ENCODE peak calls at places on chromosomes 1 and 21, in six cellular contexts. One of them, this sample, is unnamed.

GRCh38 chr1:20184997-20185833 is 681 bp upstream of the UBXN10 start:
- DNase-seq in endothelial cell of umbilical vein: no peak
- DNase-seq in stomach: no peak
- DNase-seq in HCT116: no peak
- DNase-seq in suprapubic skin: no peak
- DNase-seq in transverse colon: no peak
- DNase-seq in this sample: no peak

GRCh38 chr1:9852410-9853301 is 28.9 kb upstream of the CLSTN1 start:
- DNase-seq in endothelial cell of umbilical vein: no peak
- DNase-seq in stomach: no peak
- DNase-seq in HCT116: no peak
- DNase-seq in suprapubic skin: no peak
- DNase-seq in transverse colon: no peak
- DNase-seq in this sample: no peak

GRCh38 chr1:246959944-246960693 is 28.4 kb upstream of the AHCTF1 start:
- DNase-seq in endothelial cell of umbilical vein: peak; percentile 75
- DNase-seq in stomach: no peak
- DNase-seq in HCT116: no peak
- DNase-seq in suprapubic skin: no peak
- DNase-seq in transverse colon: no peak
- DNase-seq in this sample: no peak

GRCh38 chr21:42534361-42534900 is 20.8 kb downstream of the SLC37A1 start:
- DNase-seq in endothelial cell of umbilical vein: no peak
- DNase-seq in stomach: peak; percentile 26
- DNase-seq in HCT116: no peak
- DNase-seq in suprapubic skin: peak; percentile 74
- DNase-seq in transverse colon: peak; percentile 31
- DNase-seq in this sample: no peak

GRCh38 chr1:160710531-160711252 is 930 bp downstream of the CD48 start:
- DNase-seq in endothelial cell of umbilical vein: no peak
- DNase-seq in stomach: no peak
- DNase-seq in HCT116: no peak
- DNase-seq in suprapubic skin: no peak
- DNase-seq in transverse colon: no peak
- DNase-seq in this sample: no peak

GRCh38 chr1:231315887-231316286 is 21.8 kb downstream of the EXOC8 start:
- DNase-seq in endothelial cell of umbilical vein: peak; percentile 59
- DNase-seq in stomach: peak; percentile 44
- DNase-seq in HCT116: peak; percentile 44
- DNase-seq in suprapubic skin: peak; percentile 74
- DNase-seq in transverse colon: peak; percentile 17
- DNase-seq in this sample: peak; percentile 81

GRCh38 chr1:229661022-229661877 is 35.2 kb downstream of the URB2 start:
- DNase-seq in endothelial cell of umbilical vein: peak; percentile 61
- DNase-seq in stomach: peak; percentile 88
- DNase-seq in HCT116: peak; percentile 32
- DNase-seq in suprapubic skin: peak; percentile 88
- DNase-seq in transverse colon: peak; percentile 85
- DNase-seq in this sample: peak; percentile 93

GRCh38 chr1:10755977-10756521 is 40.4 kb downstream of the CASZ1 start:
- DNase-seq in endothelial cell of umbilical vein: peak; percentile 11
- DNase-seq in stomach: peak; percentile 81
- DNase-seq in HCT116: no peak
- DNase-seq in suprapubic skin: no peak
- DNase-seq in transverse colon: peak; percentile 90
- DNase-seq in this sample: peak; percentile 90

GRCh38 chr1:53085405-53085804 is 23.4 kb downstream of the PODN start:
- DNase-seq in endothelial cell of umbilical vein: no peak
- DNase-seq in stomach: no peak
- DNase-seq in HCT116: no peak
- DNase-seq in suprapubic skin: no peak
- DNase-seq in transverse colon: no peak
- DNase-seq in this sample: no peak

GRCh38 chr1:174989540-174990181 is 10.1 kb upstream of the CACYBP start:
- DNase-seq in endothelial cell of umbilical vein: no peak
- DNase-seq in stomach: no peak
- DNase-seq in HCT116: no peak
- DNase-seq in suprapubic skin: no peak
- DNase-seq in transverse colon: no peak
- DNase-seq in this sample: no peak

GRCh38 chr1:119141660-119142059 is 1.2 kb upstream of the WARS2 start:
- DNase-seq in endothelial cell of umbilical vein: no peak
- DNase-seq in stomach: no peak
- DNase-seq in HCT116: no peak
- DNase-seq in suprapubic skin: no peak
- DNase-seq in transverse colon: no peak
- DNase-seq in this sample: no peak

GRCh38 chr1:15509586-15509985 is 14.4 kb downstream of the CASP9 start:
- DNase-seq in endothelial cell of umbilical vein: no peak
- DNase-seq in stomach: no peak
- DNase-seq in HCT116: no peak
- DNase-seq in suprapubic skin: no peak
- DNase-seq in transverse colon: no peak
- DNase-seq in this sample: no peak

GRCh38 chr1:43779266-43779665 is 71.9 kb downstream of the ST3GAL3 start:
- DNase-seq in endothelial cell of umbilical vein: no peak
- DNase-seq in stomach: no peak
- DNase-seq in HCT116: no peak
- DNase-seq in suprapubic skin: no peak
- DNase-seq in transverse colon: no peak
- DNase-seq in this sample: no peak

GRCh38 chr1:164557270-164557669 is 1.7 kb upstream of the PBX1 start:
- DNase-seq in endothelial cell of umbilical vein: peak; percentile 14
- DNase-seq in stomach: peak; percentile 47
- DNase-seq in HCT116: no peak
- DNase-seq in suprapubic skin: no peak
- DNase-seq in transverse colon: no peak
- DNase-seq in this sample: no peak

GRCh38 chr1:14925336-14926136 is 228.0 kb upstream of the TMEM51 start:
- DNase-seq in endothelial cell of umbilical vein: no peak
- DNase-seq in stomach: no peak
- DNase-seq in HCT116: no peak
- DNase-seq in suprapubic skin: no peak
- DNase-seq in transverse colon: no peak
- DNase-seq in this sample: no peak

GRCh38 chr1:244757091-244757939 is 78.1 kb upstream of the COX20 start:
- DNase-seq in endothelial cell of umbilical vein: peak; percentile 8
- DNase-seq in stomach: peak; percentile 40
- DNase-seq in HCT116: no peak
- DNase-seq in suprapubic skin: no peak
- DNase-seq in transverse colon: no peak
- DNase-seq in this sample: no peak

GRCh38 chr1:153614906-153615305 is 1.2 kb downstream of the S100A14 start:
- DNase-seq in endothelial cell of umbilical vein: no peak
- DNase-seq in stomach: no peak
- DNase-seq in HCT116: no peak
- DNase-seq in suprapubic skin: no peak
- DNase-seq in transverse colon: no peak
- DNase-seq in this sample: no peak

GRCh38 chr1:153615406-153615805 is 719 bp downstream of the S100A14 start:
- DNase-seq in endothelial cell of umbilical vein: no peak
- DNase-seq in stomach: no peak
- DNase-seq in HCT116: no peak
- DNase-seq in suprapubic skin: no peak
- DNase-seq in transverse colon: no peak
- DNase-seq in this sample: no peak

GRCh38 chr1:153616885-153617428 is 832 bp upstream of the S100A14 start:
- DNase-seq in endothelial cell of umbilical vein: no peak
- DNase-seq in stomach: no peak
- DNase-seq in HCT116: no peak
- DNase-seq in suprapubic skin: no peak
- DNase-seq in transverse colon: no peak
- DNase-seq in this sample: no peak

GRCh38 chr1:153617677-153618076 is 1.6 kb upstream of the S100A14 start:
- DNase-seq in endothelial cell of umbilical vein: peak; percentile 57
- DNase-seq in stomach: peak; percentile 91
- DNase-seq in HCT116: peak; percentile 57
- DNase-seq in suprapubic skin: peak; percentile 87
- DNase-seq in transverse colon: peak; percentile 94
- DNase-seq in this sample: peak; percentile 95

GRCh38 chr1:153616144-153616884 is at the start of gene S100A14:
- DNase-seq in endothelial cell of umbilical vein: no peak
- DNase-seq in stomach: peak; percentile 94
- DNase-seq in HCT116: peak; percentile 59
- DNase-seq in suprapubic skin: no peak
- DNase-seq in transverse colon: peak; percentile 94
- DNase-seq in this sample: peak; percentile 70
- H3K4me3 ChIP-seq in endothelial cell of umbilical vein: no peak within 1 kb of the TSS
- H3K4me3 ChIP-seq in stomach: peak within 1 kb of the TSS; percentile 26
- H3K4me3 ChIP-seq in HCT116: peak within 1 kb of the TSS; percentile 50
- H3K4me3 ChIP-seq in suprapubic skin: peak within 1 kb of the TSS; percentile 41
- H3K4me3 ChIP-seq in transverse colon: peak within 1 kb of the TSS; percentile 47
- H3K4me3 ChIP-seq in this sample: no peak within 1 kb of the TSS

GRCh38 chr1:170085089-170085488 is 10.6 kb upstream of the KIFAP3 start:
- DNase-seq in endothelial cell of umbilical vein: no peak
- DNase-seq in stomach: no peak
- DNase-seq in HCT116: no peak
- DNase-seq in suprapubic skin: no peak
- DNase-seq in transverse colon: no peak
- DNase-seq in this sample: no peak
- TF ChIP-seq POLR2AphosphoS5 in endothelial cell of umbilical vein: no peak
- TF ChIP-seq POLR2AphosphoS5 in stomach: no peak
- TF ChIP-seq POLR2AphosphoS5 in HCT116: no peak
- TF ChIP-seq POLR2AphosphoS5 in suprapubic skin: no peak
- TF ChIP-seq POLR2AphosphoS5 in transverse colon: no peak
- TF ChIP-seq POLR2AphosphoS5 in this sample: no peak

GRCh38 chr1:147084273-147085096 is 87.8 kb downstream of the PRKAB2 start:
- DNase-seq in endothelial cell of umbilical vein: peak; percentile 75
- DNase-seq in stomach: peak; percentile 63
- DNase-seq in HCT116: no peak
- DNase-seq in suprapubic skin: no peak
- DNase-seq in transverse colon: peak; percentile 73
- DNase-seq in this sample: peak; percentile 84
- TF ChIP-seq POLR2A in endothelial cell of umbilical vein: peak; percentile 100
- TF ChIP-seq POLR2A in stomach: no peak
- TF ChIP-seq POLR2A in HCT116: no peak
- TF ChIP-seq POLR2A in suprapubic skin: no peak
- TF ChIP-seq POLR2A in transverse colon: peak; percentile 59
- TF ChIP-seq POLR2A in this sample: no peak

DNA sequence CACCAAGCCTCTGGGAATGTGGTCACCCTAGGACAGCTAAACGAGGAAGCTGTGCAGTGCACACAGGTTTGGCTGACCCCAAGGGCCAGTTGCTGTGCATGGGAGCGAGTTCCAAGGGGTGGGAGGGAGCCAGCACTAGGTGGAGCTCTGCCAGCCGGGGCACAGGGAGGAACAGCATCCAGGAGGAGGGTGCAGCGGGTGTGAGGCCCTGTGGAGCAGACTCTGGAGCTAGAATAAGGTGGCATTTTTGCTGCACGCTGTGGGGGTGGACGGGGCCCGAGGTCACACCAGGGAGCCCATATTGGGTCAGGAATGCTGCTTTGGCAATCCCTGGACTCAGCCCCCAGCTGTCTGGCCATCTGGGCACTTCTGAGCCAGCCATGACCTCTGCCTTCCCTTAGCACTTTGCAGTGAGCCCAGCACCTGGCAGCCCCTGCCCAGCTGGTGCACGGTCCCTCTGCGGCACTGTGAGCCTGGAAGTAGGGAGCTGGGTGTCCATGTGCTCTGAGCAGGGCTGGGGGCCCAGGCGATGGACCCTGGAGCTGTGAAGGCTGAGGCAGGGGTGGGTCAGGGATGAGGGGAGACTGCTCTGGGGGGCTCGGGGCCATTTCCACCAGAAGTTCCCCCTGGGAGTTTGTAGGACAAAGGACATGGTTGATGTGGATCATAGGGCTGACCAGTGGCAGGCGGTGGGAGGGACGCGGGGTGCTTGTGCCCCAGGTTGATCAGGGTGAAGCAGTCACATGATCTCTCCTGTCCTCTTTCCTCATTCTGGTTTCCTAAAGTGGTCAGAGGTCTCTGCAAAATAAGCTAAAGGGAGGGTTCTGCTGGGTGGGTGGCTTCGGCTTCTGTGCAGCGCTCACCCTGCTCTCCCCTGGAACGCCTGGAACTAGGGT is 8.9 kb downstream of the PDXK start:
- DNase-seq in endothelial cell of umbilical vein: no peak
- DNase-seq in stomach: peak; percentile 70
- DNase-seq in HCT116: no peak
- DNase-seq in suprapubic skin: no peak
- DNase-seq in transverse colon: no peak
- DNase-seq in this sample: peak; percentile 81
- H3K4me3 ChIP-seq in endothelial cell of umbilical vein: no peak overlapping the region
- H3K4me3 ChIP-seq in stomach: peak overlapping the region; percentile 43
- H3K4me3 ChIP-seq in HCT116: peak overlapping the region; percentile 57
- H3K4me3 ChIP-seq in suprapubic skin: peak overlapping the region; percentile 46
- H3K4me3 ChIP-seq in transverse colon: peak overlapping the region; percentile 47
- H3K4me3 ChIP-seq in this sample: peak overlapping the region; percentile 48

GRCh38 chr1:94044290-94044790 is 76.6 kb downstream of the ABCA4 start:
- DNase-seq in endothelial cell of umbilical vein: peak; percentile 65
- DNase-seq in stomach: peak; percentile 72
- DNase-seq in HCT116: no peak
- DNase-seq in suprapubic skin: no peak
- DNase-seq in transverse colon: peak; percentile 29
- DNase-seq in this sample: peak; percentile 86
- TF ChIP-seq POLR2AphosphoS5 in endothelial cell of umbilical vein: peak; percentile 49
- TF ChIP-seq POLR2AphosphoS5 in stomach: no peak
- TF ChIP-seq POLR2AphosphoS5 in HCT116: no peak
- TF ChIP-seq POLR2AphosphoS5 in suprapubic skin: no peak
- TF ChIP-seq POLR2AphosphoS5 in transverse colon: no peak
- TF ChIP-seq POLR2AphosphoS5 in this sample: peak; percentile 64